ENCODE peak calls at places on chromosome 15, in six cellular contexts. L, S, Q, E, G and T are unnamed samples.
A peak's percentile ranks its signal among the peaks of the same experiment; 100 is the strongest.

GRCh38 chr15:94421711-94422110 is 190.3 kb downstream of the MCTP2 start:
- DNase-seq in L (no peak), G (no peak), Q (no peak), S (no peak), E (no peak), T (no peak)

GRCh38 chr15:90000175-90000923 is 775 bp upstream of the ZNF710 start:
- DNase-seq in L (no peak), S (no peak), E (no peak), Q (no peak), G (no peak), T (peak; percentile 41)

GRCh38 chr15:52337198-52337853 is 41.7 kb upstream of the MYO5C start:
- DNase-seq in Q (no peak), L (no peak), G (no peak), S (no peak), E (no peak), T (no peak)

GRCh38 chr15:88776646-88777045 is 26.6 kb upstream of the ACAN start:
- DNase-seq in L (no peak), Q (peak; percentile 11), S (no peak), E (no peak), G (peak; percentile 88), T (no peak)

GRCh38 chr15:55791576-55792400 is 48.8 kb upstream of the PRTG start:
- DNase-seq in G (no peak), S (no peak), Q (no peak), L (no peak), E (no peak), T (no peak)

GRCh38 chr15:26235148-26235769 is 372.1 kb upstream of the ATP10A start:
- DNase-seq in S (no peak), L (no peak), G (no peak), E (no peak), Q (no peak), T (no peak)

GRCh38 chr15:74542192-74543042 is 1.4 kb downstream of the ARID3B start:
- DNase-seq in S (no peak), G (no peak), L (no peak), Q (no peak), E (no peak), T (no peak)

GRCh38 chr15:38536201-38536676 is 28.4 kb downstream of the RASGRP1 start:
- DNase-seq in G (peak; percentile 43), E (no peak), L (no peak), Q (no peak), S (no peak), T (no peak)

GRCh38 chr15:24898715-24899278 is 56.0 kb upstream of the SNRPN start:
- DNase-seq in Q (no peak), G (no peak), L (no peak), E (no peak), S (no peak), T (no peak)

GRCh38 chr15:70100495-70101331 is 3.0 kb upstream of the TLE3 start:
- DNase-seq in G (no peak), S (no peak), L (peak; percentile 48), Q (no peak), E (peak; percentile 41), T (no peak)

GRCh38 chr15:34355241-34355640 is 11.8 kb downstream of the LPCAT4 start:
- DNase-seq in S (no peak), Q (peak; percentile 78), L (no peak), E (no peak), G (no peak), T (no peak)

GRCh38 chr15:68542771-68543544 is 35.8 kb upstream of the CORO2B start:
- DNase-seq in E (no peak), L (no peak), G (peak; percentile 53), S (no peak), Q (peak; percentile 57), T (no peak)

GRCh38 chr15:99058421-99058870 is 46.4 kb upstream of the SYNM start:
- DNase-seq in L (no peak), Q (no peak), E (no peak), S (peak; percentile 49), G (no peak), T (no peak)

GRCh38 chr15:73941871-73942635 is 15.8 kb downstream of the LOXL1 start:
- DNase-seq in S (no peak), G (no peak), E (no peak), Q (no peak), L (no peak), T (no peak)

GRCh38 chr15:82309802-82310201 is 39.5 kb downstream of the GOLGA6L10 start:
- DNase-seq in Q (no peak), G (no peak), S (no peak), L (no peak), E (no peak), T (no peak)

GRCh38 chr15:65971741-65971995 is 102.4 kb downstream of the RAB11A start:
- DNase-seq in G (no peak), E (no peak), Q (no peak), L (no peak), S (no peak), T (no peak)

GRCh38 chr15:66670698-66671580 is 31.1 kb upstream of the SMAD6 start:
- DNase-seq in S (no peak), L (no peak), Q (no peak), G (no peak), E (no peak), T (peak; percentile 64)

GRCh38 chr15:49428392-49429095 is 5.5 kb downstream of the FGF7 start:
- DNase-seq in G (no peak), L (no peak), Q (no peak), E (no peak), S (no peak), T (no peak)

GRCh38 chr15:42034628-42035177 is 13.9 kb upstream of the PLA2G4E start:
- DNase-seq in E (no peak), L (no peak), G (no peak), S (no peak), Q (no peak), T (no peak)

GRCh38 chr15:74396445-74397238 is 29.2 kb upstream of the CYP11A1 start:
- DNase-seq in G (peak; percentile 61), E (peak; percentile 97), Q (no peak), S (no peak), L (peak; percentile 63), T (no peak)

GRCh38 chr15:66327736-66328135 is 28.7 kb downstream of the TIPIN start:
- DNase-seq in E (no peak), G (no peak), Q (no peak), S (no peak), L (no peak), T (no peak)